ENCODE peak calls at places on chromosomes 2 and 18, in eight cellular contexts. W is endodermal cell; R is endothelial cell; A is AG04450; X is psoas muscle; D is PC-3; V is lung; N is CD8-positive, alpha-beta T cell. I is an unnamed sample.

GRCh38 chr2:163641986-163642385 is 93.8 kb downstream of the FIGN start:
- DNase-seq in D (no peak), X (no peak), W (no peak), R (no peak), A (no peak), V (no peak), N (no peak), I (no peak)

GRCh38 chr2:239290618-239291504 is 110.0 kb downstream of the HDAC4 start:
- DNase-seq in W (peak), V (no peak), D (no peak), N (no peak), A (no peak), X (peak), R (no peak), I (no peak)

GRCh38 chr2:73260338-73260984 is 23.8 kb downstream of the FBXO41 start:
- DNase-seq in A (no peak), R (peak), N (no peak), V (peak), D (peak), W (peak), X (peak), I (peak)

GRCh38 chr2:188199716-188200128 is 92.0 kb upstream of the GULP1 start:
- DNase-seq in W (no peak), N (no peak), D (peak), R (no peak), A (peak), X (no peak), V (no peak), I (no peak)

GRCh38 chr2:180717588-180717987 is 262.8 kb upstream of the UBE2E3 start:
- DNase-seq in V (no peak), W (no peak), R (no peak), D (no peak), A (no peak), N (no peak), X (no peak), I (no peak)

GRCh38 chr2:150286730-150287362 is 200.6 kb downstream of the RND3 start:
- DNase-seq in R (no peak), W (peak), V (no peak), N (no peak), D (peak), A (no peak), X (no peak), I (no peak)

GRCh38 chr2:234593636-234594035 is 96.8 kb upstream of the ARL4C start:
- DNase-seq in V (no peak), W (no peak), A (no peak), X (no peak), R (no peak), D (no peak), N (no peak), I (no peak)

GRCh38 chr2:127321306-127321705 is 27.4 kb upstream of the ERCC3 start:
- DNase-seq in W (no peak), X (no peak), N (no peak), A (peak), D (peak), V (no peak), R (no peak), I (no peak)

GRCh38 chr18:629303-630150 is 27.9 kb upstream of the TYMS start:
- DNase-seq in W (no peak), R (no peak), X (no peak), A (no peak), V (no peak), N (no peak), D (no peak), I (no peak)

GRCh38 chr2:149080964-149081363 is 42.5 kb downstream of the LYPD6B start:
- DNase-seq in N (no peak), X (no peak), W (peak), A (no peak), R (no peak), D (no peak), V (no peak), I (no peak)

GRCh38 chr2:121888189-121888557 is 132.7 kb downstream of the TSN start:
- DNase-seq in D (peak), V (no peak), A (no peak), N (no peak), X (no peak), W (peak), R (no peak), I (no peak)

GRCh38 chr2:120253021-120253882 is 600 bp downstream of the RALB start:
- DNase-seq in D (peak), A (peak), V (peak), N (peak), X (peak), W (peak), R (peak), I (peak)

GRCh38 chr2:134137182-134137595 is 116.7 kb upstream of the MGAT5 start:
- DNase-seq in W (no peak), R (peak), X (no peak), D (peak), A (no peak), N (no peak), V (peak), I (no peak)

GRCh38 chr18:74216661-74217110 is 68.4 kb downstream of the TIMM21 start:
- DNase-seq in A (no peak), V (no peak), N (no peak), D (no peak), R (no peak), X (no peak), W (no peak), I (no peak)

DNA sequence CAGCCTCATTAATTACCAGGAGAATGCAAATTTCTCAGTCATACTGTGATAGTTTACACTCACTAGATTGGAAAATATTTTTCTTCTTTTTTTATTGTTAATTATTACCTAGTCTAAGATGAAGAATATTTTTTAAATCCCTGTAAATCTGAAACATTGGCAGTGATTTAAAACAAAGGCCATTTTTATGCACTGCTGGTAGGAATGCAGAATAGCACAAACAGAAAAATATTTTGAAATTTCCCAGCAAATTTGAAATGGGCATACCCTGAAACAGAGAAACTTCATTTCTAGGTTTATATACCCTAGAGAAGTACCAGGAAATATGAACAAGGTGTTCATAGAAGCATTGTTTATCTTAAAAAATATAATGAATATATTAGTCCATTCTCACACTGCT is 31.0 kb downstream of the DYNAP start:
- DNase-seq in D (no peak), N (no peak), W (no peak), X (no peak), V (no peak), R (no peak), A (no peak), I (no peak)
- TF ChIP-seq CTCF in D (peak), N (no peak), W (peak), X (no peak), V (no peak), R (peak), A (peak), I (peak)

GRCh38 chr18:80246656-80247402 is 485 bp downstream of the PARD6G start:
- DNase-seq in N (no peak), A (no peak), D (peak), W (peak), V (peak), R (peak), X (peak), I (peak)

GRCh38 chr18:80245781-80246655 is 1.3 kb downstream of the PARD6G start:
- DNase-seq in V (peak), X (peak), R (peak), A (no peak), D (no peak), W (peak), N (no peak), I (peak)

GRCh38 chr18:80249217-80250093 is 2.1 kb upstream of the PARD6G start:
- DNase-seq in N (no peak), A (no peak), X (no peak), W (peak), R (no peak), D (peak), V (peak), I (no peak)

GRCh38 chr18:80244956-80245730 is 2.2 kb downstream of the PARD6G start:
- DNase-seq in R (no peak), V (peak), A (no peak), W (peak), N (no peak), D (no peak), X (no peak), I (no peak)

GRCh38 chr18:80247403-80247916 is at the start of gene PARD6G:
- DNase-seq in V (peak), N (peak), A (peak), R (peak), X (peak), W (peak), D (peak), I (peak)
- TF ChIP-seq CTCF in V (no peak), N (no peak), A (peak), R (no peak), X (peak), W (no peak), D (no peak), I (peak)

GRCh38 chr18:63022429-63023022 is 297.0 kb downstream of the BCL2 start:
- DNase-seq in V (no peak), A (no peak), X (no peak), R (peak), D (no peak), W (peak), N (no peak), I (no peak)

GRCh38 chr18:63028380-63028779 is 291.2 kb downstream of the BCL2 start:
- DNase-seq in R (no peak), N (no peak), A (no peak), X (no peak), V (no peak), D (no peak), W (no peak), I (no peak)

DNA sequence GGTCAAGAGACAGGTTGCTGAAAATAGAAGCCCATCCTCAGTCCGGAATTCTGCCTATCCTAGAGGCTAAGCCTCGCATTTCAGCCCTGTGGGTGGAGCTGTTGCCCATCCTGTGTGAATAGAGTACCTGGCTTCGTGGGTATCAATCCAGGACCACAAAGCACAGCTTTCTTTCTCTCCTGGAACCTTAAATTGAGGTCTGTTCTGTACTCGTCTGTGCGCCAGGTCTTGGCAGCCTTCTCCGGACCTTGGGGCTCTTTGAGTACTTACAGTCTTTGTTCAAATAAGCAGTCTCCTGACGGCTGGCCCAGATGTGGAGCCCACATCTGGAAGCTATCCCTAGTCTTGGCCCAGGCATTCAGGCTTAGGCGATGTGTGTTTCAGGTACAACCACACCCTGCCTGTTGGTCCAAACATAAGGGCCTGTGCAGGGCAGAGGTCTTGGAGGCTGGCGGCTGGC is 294.3 kb downstream of the BCL2 start:
- DNase-seq in N (no peak), V (no peak), A (no peak), D (peak), W (peak), R (peak), X (no peak), I (no peak)
- TF ChIP-seq CTCF in N (no peak), V (no peak), A (no peak), D (peak), W (peak), R (peak), X (peak), I (peak)

GRCh38 chr2:75582840-75583239 is 22.1 kb upstream of the EVA1A start:
- DNase-seq in N (no peak), X (no peak), D (peak), R (no peak), W (no peak), A (no peak), V (no peak), I (no peak)
- TF ChIP-seq CTCF in N (no peak), X (no peak), D (no peak), R (no peak), W (no peak), A (no peak), V (no peak), I (no peak)

DNA sequence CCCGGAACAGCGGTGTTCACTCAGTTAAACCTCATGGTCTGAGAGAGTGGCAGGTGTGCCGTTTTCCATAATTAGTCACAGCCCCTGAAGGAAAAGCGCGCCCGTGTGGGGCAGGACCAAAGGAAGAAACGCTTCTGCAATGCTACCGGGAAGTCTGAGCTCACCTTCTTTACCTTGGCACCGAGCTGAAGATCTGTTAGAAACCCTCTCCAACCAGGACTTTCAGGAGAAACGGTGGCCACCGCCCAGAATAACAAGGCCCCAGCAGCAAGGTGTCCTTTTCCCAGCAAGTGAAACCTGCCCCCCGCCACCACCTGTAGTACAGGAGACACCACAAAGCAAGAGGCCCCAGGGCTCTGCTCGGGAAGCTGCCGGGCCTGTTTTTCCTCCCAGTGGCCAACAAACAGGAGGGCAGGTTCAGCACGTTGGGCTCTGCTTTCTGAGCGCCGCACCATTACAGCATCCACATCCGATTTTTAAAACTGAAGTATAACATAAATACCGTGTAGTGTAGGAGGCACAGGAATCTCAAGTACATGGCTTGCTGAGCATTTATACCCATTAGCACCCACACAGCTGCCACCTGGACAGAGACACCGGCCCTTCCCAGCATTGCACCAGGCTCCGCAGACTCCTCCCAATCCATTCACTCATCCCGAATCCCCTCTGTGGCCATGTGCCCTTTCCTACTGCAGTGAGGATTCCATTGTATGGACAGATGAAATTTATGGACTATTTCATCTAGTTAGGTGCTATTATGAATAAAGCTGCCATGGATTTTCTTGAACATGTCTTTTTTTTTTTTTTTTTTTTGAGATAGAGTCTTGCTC is 121.8 kb upstream of the RIOK3 start:
- DNase-seq in N (no peak), W (peak), V (peak), D (peak), A (no peak), R (no peak), X (no peak), I (no peak)
- TF ChIP-seq CTCF in N (no peak), W (peak), V (no peak), D (no peak), A (no peak), R (no peak), X (no peak), I (no peak)

GRCh38 chr2:64866797-64867196 is 122.4 kb upstream of the SLC1A4 start:
- DNase-seq in X (peak), W (no peak), D (peak), R (no peak), N (no peak), A (peak), V (no peak), I (no peak)

GRCh38 chr2:64863097-64863820 is 125.9 kb upstream of the SLC1A4 start:
- DNase-seq in V (no peak), X (no peak), R (no peak), W (no peak), D (no peak), N (no peak), A (no peak), I (no peak)

GRCh38 chr2:64865073-64865830 is 123.9 kb upstream of the SLC1A4 start:
- DNase-seq in A (no peak), X (peak), N (peak), D (peak), V (peak), R (peak), W (peak), I (peak)

GRCh38 chr2:64867253-64867996 is 121.8 kb upstream of the SLC1A4 start:
- DNase-seq in V (no peak), D (no peak), N (no peak), X (no peak), W (no peak), A (no peak), R (no peak), I (no peak)

GRCh38 chr2:64865831-64866146 is 123.4 kb upstream of the SLC1A4 start:
- DNase-seq in D (no peak), A (no peak), R (no peak), W (no peak), X (no peak), V (no peak), N (no peak), I (no peak)
- TF ChIP-seq CTCF in D (peak), A (no peak), R (peak), W (peak), X (no peak), V (no peak), N (peak), I (peak)

GRCh38 chr18:25016666-25017065 is 335.3 kb downstream of the ZNF521 start:
- DNase-seq in A (no peak), X (no peak), D (no peak), V (no peak), N (no peak), R (no peak), W (peak), I (no peak)
- TF ChIP-seq CTCF in A (no peak), X (no peak), D (peak), V (no peak), N (no peak), R (no peak), W (no peak), I (no peak)

I was measured in progenitor cell of endocrine pancreas.